ENCODE peak calls at places on chromosomes 16 and 17, in seven cellular contexts. One of them, this sample, is unnamed.

GRCh38 chr17:81194225-81194760 is 28.3 kb upstream of the AATK start:
- DNase-seq in SK-N-SH: no peak
- DNase-seq in HepG2: no peak
- DNase-seq in esophagus muscularis mucosa: no peak
- DNase-seq in Panc1: no peak
- DNase-seq in stomach: no peak
- DNase-seq in spleen: no peak
- DNase-seq in this sample: no peak

GRCh38 chr16:86258713-86259112 is 251.6 kb upstream of the FOXF1 start:
- DNase-seq in HepG2: no peak
- DNase-seq in SK-N-SH: no peak
- DNase-seq in esophagus muscularis mucosa: no peak
- DNase-seq in stomach: no peak
- DNase-seq in spleen: no peak
- DNase-seq in Panc1: no peak
- DNase-seq in this sample: no peak

GRCh38 chr17:76726766-76727718 is at the start of gene METTL23:
- DNase-seq in esophagus muscularis mucosa: peak; percentile 94
- DNase-seq in spleen: peak; percentile 97
- DNase-seq in HepG2: peak; percentile 68
- DNase-seq in SK-N-SH: peak; percentile 89
- DNase-seq in stomach: peak; percentile 88
- DNase-seq in Panc1: no peak
- DNase-seq in this sample: peak; percentile 79

GRCh38 chr16:1572664-1573063 is 39.2 kb downstream of the TMEM204 start:
- DNase-seq in SK-N-SH: no peak
- DNase-seq in esophagus muscularis mucosa: no peak
- DNase-seq in stomach: no peak
- DNase-seq in Panc1: no peak
- DNase-seq in spleen: no peak
- DNase-seq in HepG2: no peak
- DNase-seq in this sample: no peak

GRCh38 chr16:66127459-66128362 is 238.8 kb upstream of the CDH5 start:
- DNase-seq in SK-N-SH: peak; percentile 56
- DNase-seq in HepG2: no peak
- DNase-seq in spleen: no peak
- DNase-seq in Panc1: no peak
- DNase-seq in stomach: no peak
- DNase-seq in esophagus muscularis mucosa: no peak
- DNase-seq in this sample: no peak

GRCh38 chr17:4247981-4248388 is 15.8 kb downstream of the ANKFY1 start:
- DNase-seq in Panc1: no peak
- DNase-seq in HepG2: peak; percentile 55
- DNase-seq in esophagus muscularis mucosa: no peak
- DNase-seq in spleen: no peak
- DNase-seq in SK-N-SH: no peak
- DNase-seq in stomach: peak; percentile 64
- DNase-seq in this sample: peak; percentile 52

GRCh38 chr17:77846531-77847085 is 111.9 kb upstream of the TNRC6C start:
- DNase-seq in esophagus muscularis mucosa: no peak
- DNase-seq in stomach: no peak
- DNase-seq in Panc1: no peak
- DNase-seq in SK-N-SH: no peak
- DNase-seq in HepG2: no peak
- DNase-seq in spleen: peak; percentile 72
- DNase-seq in this sample: no peak

GRCh38 chr17:5020502-5021023 is 14.7 kb downstream of the SLC52A1 start:
- DNase-seq in stomach: no peak
- DNase-seq in HepG2: no peak
- DNase-seq in Panc1: no peak
- DNase-seq in spleen: no peak
- DNase-seq in esophagus muscularis mucosa: no peak
- DNase-seq in SK-N-SH: no peak
- DNase-seq in this sample: no peak

GRCh38 chr16:19502395-19503131 is 19.3 kb downstream of the GDE1 start:
- DNase-seq in spleen: peak; percentile 80
- DNase-seq in SK-N-SH: peak; percentile 66
- DNase-seq in HepG2: peak; percentile 84
- DNase-seq in esophagus muscularis mucosa: peak; percentile 92
- DNase-seq in stomach: peak; percentile 80
- DNase-seq in Panc1: peak; percentile 70
- DNase-seq in this sample: peak; percentile 76

GRCh38 chr17:74404802-74405201 is 27.1 kb upstream of the GPRC5C start:
- DNase-seq in SK-N-SH: no peak
- DNase-seq in spleen: no peak
- DNase-seq in HepG2: no peak
- DNase-seq in Panc1: no peak
- DNase-seq in stomach: no peak
- DNase-seq in esophagus muscularis mucosa: no peak
- DNase-seq in this sample: no peak

DNA sequence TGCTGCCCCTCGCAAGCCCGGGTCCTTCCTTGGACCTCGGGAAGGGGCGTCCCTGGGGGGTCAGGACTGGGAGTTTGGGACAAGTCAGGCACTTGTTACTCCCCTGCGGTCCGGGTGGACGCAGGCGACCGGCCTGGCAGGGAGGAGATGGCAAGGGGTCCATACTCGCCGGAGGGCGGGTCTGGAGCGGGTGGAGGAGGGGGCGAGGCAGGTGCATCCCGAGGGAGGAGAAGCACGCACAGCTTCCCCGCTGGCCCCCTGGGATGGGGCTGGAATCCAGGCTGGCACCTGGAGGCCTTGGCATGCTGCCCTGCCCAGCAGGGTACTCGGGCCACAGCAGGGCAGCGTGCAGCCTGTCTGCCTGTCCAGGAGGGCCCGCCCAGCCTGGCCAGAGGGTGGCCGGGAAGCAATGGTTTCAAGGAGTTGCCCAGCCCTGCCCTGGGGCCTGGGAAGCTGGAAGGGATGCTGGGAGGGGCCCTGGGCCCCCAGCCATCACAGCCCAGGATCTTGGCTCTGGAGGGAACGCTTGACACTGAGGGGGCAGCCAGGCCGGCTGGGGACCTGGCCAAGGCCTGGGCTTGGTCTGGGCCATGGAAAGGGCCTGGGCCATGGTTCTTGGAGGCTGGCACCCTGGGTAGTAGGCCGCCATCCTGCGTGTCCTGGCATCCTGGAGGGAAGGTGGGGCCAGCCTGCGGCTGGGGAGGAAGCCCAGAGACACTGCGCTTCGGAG is 1.0 kb downstream of the GLIS2 start:
- DNase-seq in spleen: no peak
- DNase-seq in esophagus muscularis mucosa: no peak
- DNase-seq in SK-N-SH: peak; percentile 74
- DNase-seq in Panc1: no peak
- DNase-seq in stomach: peak; percentile 74
- DNase-seq in HepG2: no peak
- DNase-seq in this sample: no peak
- H3K4me1 ChIP-seq in spleen: peaks cover 79% of the 10 kb centered on the region
- H3K4me1 ChIP-seq in esophagus muscularis mucosa: peaks cover 79% of the 10 kb centered on the region
- H3K4me1 ChIP-seq in SK-N-SH: peaks cover 47% of the 10 kb centered on the region
- H3K4me1 ChIP-seq in Panc1: peaks cover 43% of the 10 kb centered on the region
- H3K4me1 ChIP-seq in stomach: peaks cover 68% of the 10 kb centered on the region
- H3K4me1 ChIP-seq in HepG2: peaks cover 83% of the 10 kb centered on the region
- H3K4me1 ChIP-seq in this sample: peaks cover 7% of the 10 kb centered on the region

GRCh38 chr17:7716901-7717755 is at the start of gene DNAH2:
- DNase-seq in stomach: peak; percentile 77
- DNase-seq in esophagus muscularis mucosa: no peak
- DNase-seq in Panc1: peak; percentile 35
- DNase-seq in spleen: no peak
- DNase-seq in SK-N-SH: peak; percentile 97
- DNase-seq in HepG2: peak; percentile 60
- DNase-seq in this sample: peak; percentile 82
- TF ChIP-seq POLR2AphosphoS5 in stomach: no peak
- TF ChIP-seq POLR2AphosphoS5 in esophagus muscularis mucosa: peak; percentile 46
- TF ChIP-seq POLR2AphosphoS5 in Panc1: no peak
- TF ChIP-seq POLR2AphosphoS5 in spleen: peak; percentile 24
- TF ChIP-seq POLR2AphosphoS5 in SK-N-SH: peak; percentile 64
- TF ChIP-seq POLR2AphosphoS5 in HepG2: no peak
- TF ChIP-seq POLR2AphosphoS5 in this sample: peak; percentile 68

GRCh38 chr16:49277766-49278566 is 3.7 kb downstream of the CBLN1 start:
- DNase-seq in HepG2: no peak
- DNase-seq in SK-N-SH: no peak
- DNase-seq in stomach: no peak
- DNase-seq in esophagus muscularis mucosa: peak; percentile 85
- DNase-seq in spleen: no peak
- DNase-seq in Panc1: no peak
- DNase-seq in this sample: no peak
- H3K4me1 ChIP-seq in HepG2: no peaks in the 10 kb centered on the region
- H3K4me1 ChIP-seq in SK-N-SH: peaks cover 12% of the 10 kb centered on the region
- H3K4me1 ChIP-seq in stomach: peaks cover 22% of the 10 kb centered on the region
- H3K4me1 ChIP-seq in esophagus muscularis mucosa: peaks cover 53% of the 10 kb centered on the region
- H3K4me1 ChIP-seq in spleen: peaks cover 64% of the 10 kb centered on the region
- H3K4me1 ChIP-seq in Panc1: no peaks in the 10 kb centered on the region
- H3K4me1 ChIP-seq in this sample: no peaks in the 10 kb centered on the region

DNA sequence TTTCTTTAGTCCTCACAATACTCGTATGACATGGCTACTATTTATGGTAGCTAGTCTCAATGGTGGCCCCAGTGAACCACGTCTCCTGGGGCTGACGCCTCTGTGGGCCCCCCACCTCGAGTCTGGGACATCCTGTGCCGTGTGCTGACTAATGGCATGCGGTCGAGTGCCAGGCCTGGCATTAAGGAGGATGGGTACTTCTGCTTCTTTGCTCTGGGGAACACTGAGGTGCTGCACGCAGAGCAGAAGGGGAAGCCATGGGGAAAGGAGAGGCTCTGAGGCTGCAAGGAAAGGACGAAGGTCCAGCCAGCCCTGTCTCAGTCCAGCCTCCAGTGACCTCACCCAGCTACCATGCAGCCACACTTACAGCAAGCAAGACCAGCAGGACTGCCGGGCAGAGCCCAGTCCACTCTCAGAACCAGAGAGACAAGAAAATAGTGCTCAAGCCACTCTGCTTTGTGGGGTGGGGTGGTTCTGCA is 5.7 kb upstream of the MPRIP start:
- DNase-seq in stomach: no peak
- DNase-seq in Panc1: no peak
- DNase-seq in esophagus muscularis mucosa: no peak
- DNase-seq in SK-N-SH: no peak
- DNase-seq in HepG2: no peak
- DNase-seq in spleen: peak; percentile 83
- DNase-seq in this sample: no peak
- TF ChIP-seq POLR2AphosphoS5 in stomach: peak; percentile 44
- TF ChIP-seq POLR2AphosphoS5 in Panc1: no peak
- TF ChIP-seq POLR2AphosphoS5 in esophagus muscularis mucosa: no peak
- TF ChIP-seq POLR2AphosphoS5 in SK-N-SH: no peak
- TF ChIP-seq POLR2AphosphoS5 in HepG2: no peak
- TF ChIP-seq POLR2AphosphoS5 in spleen: peak; percentile 77
- TF ChIP-seq POLR2AphosphoS5 in this sample: peak; percentile 12

DNA sequence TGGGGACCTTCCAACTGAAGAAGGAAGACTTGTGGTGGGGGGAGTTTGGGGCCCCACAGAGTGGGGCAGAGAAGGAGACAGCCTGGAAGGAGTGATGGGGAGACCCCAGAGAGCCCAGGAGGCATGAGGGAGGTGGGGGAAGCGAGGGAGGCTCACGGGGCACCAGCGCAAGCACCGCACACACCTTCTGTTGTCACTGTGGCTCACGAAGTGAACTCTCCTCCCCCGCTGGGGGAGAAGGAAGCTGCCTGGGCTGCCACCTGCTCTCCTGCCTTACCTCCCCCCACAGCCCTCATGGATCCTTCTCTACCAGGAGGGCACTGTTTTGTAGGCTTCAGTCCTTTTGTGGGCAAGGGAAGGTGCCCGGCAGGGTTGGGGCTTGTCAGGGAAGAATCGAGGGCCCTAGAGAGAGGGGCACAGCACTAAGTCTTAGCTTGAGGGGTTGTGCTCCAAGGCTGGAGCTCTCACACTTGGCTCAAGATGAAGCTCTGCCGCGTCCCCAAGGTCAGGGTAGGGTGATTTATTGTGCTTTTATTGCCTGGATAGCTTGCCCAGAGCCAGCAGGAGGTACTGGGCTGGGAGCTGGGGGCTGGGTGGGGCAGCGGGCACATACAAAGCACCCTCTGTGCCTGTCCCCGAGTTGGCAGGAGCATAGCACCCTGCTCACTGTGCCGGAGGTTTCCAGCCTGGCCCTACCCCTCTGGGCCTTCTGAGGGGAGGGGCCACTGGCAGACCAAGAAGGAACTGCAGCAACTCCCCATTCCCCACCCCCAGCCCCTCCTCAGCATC is 4.6 kb upstream of the STARD3 start:
- DNase-seq in Panc1: no peak
- DNase-seq in SK-N-SH: no peak
- DNase-seq in HepG2: no peak
- DNase-seq in esophagus muscularis mucosa: no peak
- DNase-seq in stomach: peak; percentile 60
- DNase-seq in spleen: no peak
- DNase-seq in this sample: peak; percentile 88
- H3K4me1 ChIP-seq in Panc1: peaks cover 41% of the 10 kb centered on the region
- H3K4me1 ChIP-seq in SK-N-SH: peaks cover 8% of the 10 kb centered on the region
- H3K4me1 ChIP-seq in HepG2: peaks cover 89% of the 10 kb centered on the region
- H3K4me1 ChIP-seq in esophagus muscularis mucosa: peaks cover 17% of the 10 kb centered on the region
- H3K4me1 ChIP-seq in stomach: peaks cover 51% of the 10 kb centered on the region
- H3K4me1 ChIP-seq in spleen: peaks cover 54% of the 10 kb centered on the region
- H3K4me1 ChIP-seq in this sample: peaks cover 22% of the 10 kb centered on the region

This sample was measured in prostate gland.